ENCODE peak calls at places on chromosomes 13 and 19, in seven cellular contexts. X is stimulated activated naive CD4-positive, alpha-beta T cell treated with Interleukin-2 at 50 U/mL for 16 hours; F is endothelial cell; E is activated T-helper 9 cell treated with anti-CD3 and anti-CD28 coated beads, Interleukin-2, amount 50 U/mL, for 16 hours; U is stimulated activated CD4-positive, alpha-beta T cell treated with anti-CD3 and anti-CD28 coated beads, Interleukin-4, amount 100 ng/mL, for 48 hours; P is left lung; D is HFF-Myc. O is an unnamed sample.

GRCh38 chr13:104408733-104409132 is 1342.5 kb upstream of the SLC10A2 start:
- DNase-seq in U (no peak), P (no peak), X (no peak), F (no peak), E (no peak), D (no peak), O (no peak)

GRCh38 chr19:38252935-38253691 is 3.1 kb downstream of the PPP1R14A start:
- DNase-seq in F (no peak), E (no peak), X (no peak), P (no peak), D (no peak), U (no peak), O (no peak)

GRCh38 chr13:61648546-61648945 is 232.9 kb upstream of the PCDH20 start:
- DNase-seq in E (no peak), P (no peak), U (no peak), D (no peak), F (no peak), X (no peak), O (no peak)

GRCh38 chr19:54896036-54896435 is 9.9 kb upstream of the NCR1 start:
- DNase-seq in U (no peak), X (no peak), E (no peak), F (no peak), P (no peak), D (no peak), O (no peak)

GRCh38 chr19:40623403-40624239 is 22.5 kb downstream of the LTBP4 start:
- DNase-seq in U (no peak), D (no peak), F (no peak), X (no peak), P (peak), E (no peak), O (no peak)

GRCh38 chr19:40605201-40605971 is 4.2 kb downstream of the LTBP4 start:
- DNase-seq in P (peak), F (peak), E (peak), D (no peak), X (peak), U (peak), O (peak)

GRCh38 chr13:50410921-50411712 is 395.9 kb downstream of the KCNRG start:
- DNase-seq in P (no peak), D (peak), U (no peak), F (no peak), E (no peak), X (no peak), O (no peak)

GRCh38 chr13:72218966-72219365 is 352.0 kb upstream of the DACH1 start:
- DNase-seq in U (no peak), E (no peak), P (no peak), D (no peak), F (no peak), X (no peak), O (no peak)

GRCh38 chr19:15631817-15632216 is 8.9 kb upstream of the CYP4F3 start:
- DNase-seq in F (no peak), X (peak), E (peak), U (peak), P (no peak), D (no peak), O (no peak)

GRCh38 chr13:94325660-94326059 is 153.8 kb downstream of the DCT start:
- DNase-seq in U (no peak), X (no peak), P (no peak), D (no peak), E (no peak), F (no peak), O (no peak)

GRCh38 chr13:111474136-111475002 is 153.9 kb downstream of the TEX29 start:
- DNase-seq in U (no peak), P (no peak), F (peak), X (no peak), E (no peak), D (peak), O (no peak)

O was measured in activated effector memory CD4-positive, alpha-beta T cell treated with anti-CD3 and anti-CD28 coated beads, Interleukin-2, amount 50 U/mL, for 16 hours.